ENCODE peak calls at places on chromosomes 5 and 9, in ten cellular contexts. One of them, this sample, is unnamed.

GRCh38 chr9:97991818-97992217 is 8.7 kb downstream of the ANP32B start:
- DNase-seq in tibial nerve: no peak
- DNase-seq in IMR-90: no peak
- DNase-seq in upper lobe of right lung: no peak
- DNase-seq in fibroblast of mammary gland: no peak
- DNase-seq in left ventricle myocardium inferior: no peak
- DNase-seq in CD4-positive, alpha-beta T cell: no peak
- DNase-seq in A549: no peak
- DNase-seq in activated B cell treated with CpG ODN at 0.5 μM for 24 hours: no peak
- DNase-seq in epithelial cell of esophagus: no peak
- DNase-seq in this sample: no peak

GRCh38 chr5:98517967-98518366 is 255.5 kb upstream of the RGMB start:
- DNase-seq in activated B cell treated with CpG ODN at 0.5 μM for 24 hours: no peak
- DNase-seq in fibroblast of mammary gland: no peak
- DNase-seq in left ventricle myocardium inferior: no peak
- DNase-seq in A549: no peak
- DNase-seq in IMR-90: no peak
- DNase-seq in upper lobe of right lung: no peak
- DNase-seq in CD4-positive, alpha-beta T cell: no peak
- DNase-seq in epithelial cell of esophagus: no peak
- DNase-seq in tibial nerve: no peak
- DNase-seq in this sample: no peak

GRCh38 chr5:126742425-126742824 is 34.5 kb upstream of the LMNB1 start:
- DNase-seq in activated B cell treated with CpG ODN at 0.5 μM for 24 hours: no peak
- DNase-seq in CD4-positive, alpha-beta T cell: no peak
- DNase-seq in epithelial cell of esophagus: no peak
- DNase-seq in upper lobe of right lung: no peak
- DNase-seq in A549: no peak
- DNase-seq in fibroblast of mammary gland: no peak
- DNase-seq in left ventricle myocardium inferior: no peak
- DNase-seq in IMR-90: no peak
- DNase-seq in tibial nerve: no peak
- DNase-seq in this sample: no peak

GRCh38 chr9:113310538-113310937 is 7.4 kb upstream of the RNF183 start:
- DNase-seq in CD4-positive, alpha-beta T cell: no peak
- DNase-seq in A549: no peak
- DNase-seq in left ventricle myocardium inferior: peak; percentile 19
- DNase-seq in epithelial cell of esophagus: no peak
- DNase-seq in activated B cell treated with CpG ODN at 0.5 μM for 24 hours: no peak
- DNase-seq in IMR-90: no peak
- DNase-seq in fibroblast of mammary gland: no peak
- DNase-seq in tibial nerve: no peak
- DNase-seq in upper lobe of right lung: no peak
- DNase-seq in this sample: no peak

GRCh38 chr5:2917093-2917492 is 165.6 kb upstream of the IRX2 start:
- DNase-seq in fibroblast of mammary gland: no peak
- DNase-seq in IMR-90: no peak
- DNase-seq in A549: no peak
- DNase-seq in left ventricle myocardium inferior: no peak
- DNase-seq in CD4-positive, alpha-beta T cell: no peak
- DNase-seq in tibial nerve: no peak
- DNase-seq in upper lobe of right lung: no peak
- DNase-seq in epithelial cell of esophagus: no peak
- DNase-seq in activated B cell treated with CpG ODN at 0.5 μM for 24 hours: no peak
- DNase-seq in this sample: peak; percentile 16

GRCh38 chr5:150656191-150657132 is 4.6 kb upstream of the MYOZ3 start:
- DNase-seq in activated B cell treated with CpG ODN at 0.5 μM for 24 hours: peak; percentile 84
- DNase-seq in IMR-90: no peak
- DNase-seq in epithelial cell of esophagus: peak; percentile 39
- DNase-seq in A549: peak; percentile 81
- DNase-seq in tibial nerve: no peak
- DNase-seq in left ventricle myocardium inferior: peak; percentile 77
- DNase-seq in upper lobe of right lung: peak; percentile 87
- DNase-seq in CD4-positive, alpha-beta T cell: peak; percentile 76
- DNase-seq in fibroblast of mammary gland: peak; percentile 38
- DNase-seq in this sample: peak; percentile 69

GRCh38 chr5:164958688-164959087 is 1453.3 kb downstream of the MAT2B start:
- DNase-seq in A549: no peak
- DNase-seq in CD4-positive, alpha-beta T cell: no peak
- DNase-seq in activated B cell treated with CpG ODN at 0.5 μM for 24 hours: no peak
- DNase-seq in upper lobe of right lung: no peak
- DNase-seq in epithelial cell of esophagus: no peak
- DNase-seq in IMR-90: no peak
- DNase-seq in tibial nerve: no peak
- DNase-seq in left ventricle myocardium inferior: no peak
- DNase-seq in fibroblast of mammary gland: peak; percentile 0
- DNase-seq in this sample: no peak

GRCh38 chr5:116759860-116760644 is 185.4 kb upstream of the SEMA6A start:
- DNase-seq in fibroblast of mammary gland: peak; percentile 20
- DNase-seq in epithelial cell of esophagus: no peak
- DNase-seq in activated B cell treated with CpG ODN at 0.5 μM for 24 hours: no peak
- DNase-seq in CD4-positive, alpha-beta T cell: no peak
- DNase-seq in left ventricle myocardium inferior: no peak
- DNase-seq in upper lobe of right lung: no peak
- DNase-seq in A549: no peak
- DNase-seq in tibial nerve: no peak
- DNase-seq in IMR-90: no peak
- DNase-seq in this sample: no peak

GRCh38 chr9:35908484-35909125 is 685 bp upstream of the SPAAR start:
- DNase-seq in A549: no peak
- DNase-seq in epithelial cell of esophagus: no peak
- DNase-seq in fibroblast of mammary gland: no peak
- DNase-seq in left ventricle myocardium inferior: peak; percentile 59
- DNase-seq in activated B cell treated with CpG ODN at 0.5 μM for 24 hours: no peak
- DNase-seq in CD4-positive, alpha-beta T cell: no peak
- DNase-seq in tibial nerve: peak; percentile 36
- DNase-seq in IMR-90: peak; percentile 66
- DNase-seq in upper lobe of right lung: no peak
- DNase-seq in this sample: no peak

GRCh38 chr5:35773936-35774335 is 82.8 kb upstream of the IL7R start:
- DNase-seq in activated B cell treated with CpG ODN at 0.5 μM for 24 hours: no peak
- DNase-seq in left ventricle myocardium inferior: no peak
- DNase-seq in tibial nerve: no peak
- DNase-seq in IMR-90: peak; percentile 64
- DNase-seq in epithelial cell of esophagus: peak; percentile 63
- DNase-seq in A549: no peak
- DNase-seq in upper lobe of right lung: no peak
- DNase-seq in fibroblast of mammary gland: peak; percentile 93
- DNase-seq in CD4-positive, alpha-beta T cell: no peak
- DNase-seq in this sample: no peak

GRCh38 chr9:129491486-129491855 is 129.4 kb downstream of the C9orf50 start:
- DNase-seq in left ventricle myocardium inferior: peak; percentile 74
- DNase-seq in fibroblast of mammary gland: peak; percentile 50
- DNase-seq in activated B cell treated with CpG ODN at 0.5 μM for 24 hours: no peak
- DNase-seq in tibial nerve: no peak
- DNase-seq in IMR-90: no peak
- DNase-seq in epithelial cell of esophagus: no peak
- DNase-seq in upper lobe of right lung: peak; percentile 83
- DNase-seq in A549: no peak
- DNase-seq in CD4-positive, alpha-beta T cell: no peak
- DNase-seq in this sample: no peak

GRCh38 chr5:83285661-83286398 is 185.7 kb upstream of the VCAN start:
- DNase-seq in CD4-positive, alpha-beta T cell: no peak
- DNase-seq in activated B cell treated with CpG ODN at 0.5 μM for 24 hours: no peak
- DNase-seq in tibial nerve: no peak
- DNase-seq in epithelial cell of esophagus: no peak
- DNase-seq in upper lobe of right lung: no peak
- DNase-seq in A549: no peak
- DNase-seq in IMR-90: no peak
- DNase-seq in fibroblast of mammary gland: no peak
- DNase-seq in left ventricle myocardium inferior: no peak
- DNase-seq in this sample: no peak

GRCh38 chr9:134570151-134570621 is 71.4 kb upstream of the COL5A1 start:
- DNase-seq in epithelial cell of esophagus: no peak
- DNase-seq in left ventricle myocardium inferior: peak; percentile 10
- DNase-seq in A549: no peak
- DNase-seq in tibial nerve: no peak
- DNase-seq in CD4-positive, alpha-beta T cell: no peak
- DNase-seq in fibroblast of mammary gland: no peak
- DNase-seq in upper lobe of right lung: peak; percentile 38
- DNase-seq in activated B cell treated with CpG ODN at 0.5 μM for 24 hours: peak; percentile 15
- DNase-seq in IMR-90: no peak
- DNase-seq in this sample: no peak

GRCh38 chr5:31990701-31991110 is 183.4 kb downstream of the GOLPH3 start:
- DNase-seq in fibroblast of mammary gland: no peak
- DNase-seq in IMR-90: no peak
- DNase-seq in tibial nerve: no peak
- DNase-seq in epithelial cell of esophagus: peak; percentile 90
- DNase-seq in left ventricle myocardium inferior: no peak
- DNase-seq in activated B cell treated with CpG ODN at 0.5 μM for 24 hours: no peak
- DNase-seq in A549: peak; percentile 27
- DNase-seq in upper lobe of right lung: no peak
- DNase-seq in CD4-positive, alpha-beta T cell: no peak
- DNase-seq in this sample: no peak

GRCh38 chr9:33294670-33295432 is 4.5 kb downstream of the NFX1 start:
- DNase-seq in epithelial cell of esophagus: no peak
- DNase-seq in left ventricle myocardium inferior: no peak
- DNase-seq in tibial nerve: no peak
- DNase-seq in CD4-positive, alpha-beta T cell: no peak
- DNase-seq in A549: no peak
- DNase-seq in IMR-90: no peak
- DNase-seq in fibroblast of mammary gland: no peak
- DNase-seq in activated B cell treated with CpG ODN at 0.5 μM for 24 hours: no peak
- DNase-seq in upper lobe of right lung: no peak
- DNase-seq in this sample: no peak

GRCh38 chr5:139637438-139638089 is 10.6 kb upstream of the CXXC5 start:
- DNase-seq in activated B cell treated with CpG ODN at 0.5 μM for 24 hours: peak; percentile 72
- DNase-seq in upper lobe of right lung: peak; percentile 92
- DNase-seq in epithelial cell of esophagus: peak; percentile 52
- DNase-seq in IMR-90: peak; percentile 74
- DNase-seq in CD4-positive, alpha-beta T cell: no peak
- DNase-seq in left ventricle myocardium inferior: peak; percentile 89
- DNase-seq in fibroblast of mammary gland: peak; percentile 74
- DNase-seq in A549: no peak
- DNase-seq in tibial nerve: peak; percentile 80
- DNase-seq in this sample: peak; percentile 71

DNA sequence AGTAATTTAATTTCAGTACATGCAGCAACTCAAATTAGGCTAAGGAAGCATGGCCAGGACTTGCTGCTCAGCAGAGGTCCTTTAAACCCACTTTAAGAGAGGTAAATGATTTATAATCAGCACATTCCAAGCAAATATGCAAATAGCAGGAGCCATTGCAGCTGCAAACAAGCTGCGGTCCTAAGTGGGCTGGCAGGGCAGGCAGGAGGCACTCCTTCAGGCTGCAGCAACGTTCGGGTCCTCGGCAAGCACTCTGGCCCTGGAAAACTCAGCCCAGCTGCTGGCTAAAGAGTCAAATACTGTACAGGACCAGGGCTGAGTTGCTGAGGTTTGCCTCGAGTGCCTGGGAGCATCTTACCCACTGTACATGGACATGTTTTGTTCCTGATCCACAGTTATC is 126.9 kb downstream of the FSTL4 start:
- DNase-seq in upper lobe of right lung: peak; percentile 75
- DNase-seq in activated B cell treated with CpG ODN at 0.5 μM for 24 hours: no peak
- DNase-seq in CD4-positive, alpha-beta T cell: no peak
- DNase-seq in fibroblast of mammary gland: no peak
- DNase-seq in IMR-90: no peak
- DNase-seq in A549: no peak
- DNase-seq in left ventricle myocardium inferior: no peak
- DNase-seq in tibial nerve: no peak
- DNase-seq in epithelial cell of esophagus: no peak
- DNase-seq in this sample: no peak
- TF ChIP-seq CTCF in upper lobe of right lung: no peak
- TF ChIP-seq CTCF in activated B cell treated with CpG ODN at 0.5 μM for 24 hours: no peak
- TF ChIP-seq CTCF in CD4-positive, alpha-beta T cell: no peak
- TF ChIP-seq CTCF in fibroblast of mammary gland: no peak
- TF ChIP-seq CTCF in IMR-90: no peak
- TF ChIP-seq CTCF in A549: no peak
- TF ChIP-seq CTCF in left ventricle myocardium inferior: no peak
- TF ChIP-seq CTCF in tibial nerve: no peak
- TF ChIP-seq CTCF in epithelial cell of esophagus: no peak
- TF ChIP-seq CTCF in this sample: no peak

DNA sequence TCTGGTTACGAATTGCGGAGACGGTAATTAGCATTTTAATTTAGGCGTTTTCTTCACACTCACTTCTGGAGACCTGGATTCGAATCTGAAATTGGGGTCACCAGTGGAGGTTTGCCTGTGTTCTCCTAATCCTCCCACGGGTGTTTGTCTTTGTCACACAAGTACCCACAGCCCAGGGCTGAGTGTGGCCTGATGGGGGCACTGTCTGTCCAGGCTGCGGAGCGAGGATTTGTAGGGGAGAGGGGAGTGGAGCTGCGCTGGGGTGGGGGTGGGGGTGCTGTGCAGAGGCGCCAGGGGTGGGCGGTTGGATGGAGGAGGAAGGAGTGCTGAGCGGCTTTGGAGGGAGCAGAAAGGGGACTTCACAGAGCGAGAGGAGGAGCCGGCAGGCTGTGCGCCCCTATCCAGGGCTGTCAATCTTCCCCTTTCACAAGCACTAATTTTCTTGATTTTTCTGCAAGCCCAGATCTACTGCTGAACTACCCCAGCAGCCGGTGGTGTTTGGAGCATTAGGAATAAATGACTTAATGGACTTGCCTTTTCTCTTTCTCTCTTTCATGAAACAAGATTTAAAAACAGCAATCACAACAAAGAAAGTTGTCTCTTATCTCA is 53.1 kb downstream of the TSPAN17 start:
- DNase-seq in left ventricle myocardium inferior: no peak
- DNase-seq in IMR-90: no peak
- DNase-seq in CD4-positive, alpha-beta T cell: no peak
- DNase-seq in activated B cell treated with CpG ODN at 0.5 μM for 24 hours: no peak
- DNase-seq in tibial nerve: no peak
- DNase-seq in upper lobe of right lung: no peak
- DNase-seq in fibroblast of mammary gland: no peak
- DNase-seq in epithelial cell of esophagus: peak; percentile 12
- DNase-seq in A549: peak; percentile 34
- DNase-seq in this sample: no peak
- TF ChIP-seq CTCF in left ventricle myocardium inferior: peak; percentile 37
- TF ChIP-seq CTCF in IMR-90: peak; percentile 19
- TF ChIP-seq CTCF in CD4-positive, alpha-beta T cell: no peak
- TF ChIP-seq CTCF in activated B cell treated with CpG ODN at 0.5 μM for 24 hours: no peak
- TF ChIP-seq CTCF in tibial nerve: no peak
- TF ChIP-seq CTCF in upper lobe of right lung: peak; percentile 15
- TF ChIP-seq CTCF in fibroblast of mammary gland: peak; percentile 38
- TF ChIP-seq CTCF in epithelial cell of esophagus: no peak
- TF ChIP-seq CTCF in A549: peak; percentile 51
- TF ChIP-seq CTCF in this sample: no peak

DNA sequence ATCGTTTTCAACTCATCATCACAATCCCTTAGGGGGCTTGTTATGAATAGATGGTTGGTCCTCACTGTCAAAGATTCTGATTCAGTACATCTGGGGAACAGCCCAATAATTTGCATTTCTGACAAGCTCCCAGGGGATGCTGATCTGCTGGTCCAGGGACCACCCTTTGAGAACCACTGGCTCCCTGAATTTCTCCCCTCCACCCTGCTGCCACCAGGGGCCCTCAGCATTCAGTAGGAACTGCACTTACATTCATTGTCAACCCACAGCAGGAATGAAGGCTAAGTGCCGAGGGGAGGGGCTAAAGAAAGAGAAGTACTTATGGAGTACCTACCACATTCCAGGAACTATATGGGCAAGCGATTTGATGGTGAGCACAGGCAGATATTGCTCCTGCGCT is 85.9 kb downstream of the BOD1 start:
- DNase-seq in activated B cell treated with CpG ODN at 0.5 μM for 24 hours: no peak
- DNase-seq in upper lobe of right lung: no peak
- DNase-seq in left ventricle myocardium inferior: no peak
- DNase-seq in tibial nerve: no peak
- DNase-seq in CD4-positive, alpha-beta T cell: no peak
- DNase-seq in fibroblast of mammary gland: no peak
- DNase-seq in epithelial cell of esophagus: peak; percentile 11
- DNase-seq in IMR-90: no peak
- DNase-seq in A549: peak; percentile 17
- DNase-seq in this sample: no peak
- TF ChIP-seq CTCF in activated B cell treated with CpG ODN at 0.5 μM for 24 hours: no peak
- TF ChIP-seq CTCF in upper lobe of right lung: no peak
- TF ChIP-seq CTCF in left ventricle myocardium inferior: no peak
- TF ChIP-seq CTCF in tibial nerve: no peak
- TF ChIP-seq CTCF in CD4-positive, alpha-beta T cell: no peak
- TF ChIP-seq CTCF in fibroblast of mammary gland: peak; percentile 4
- TF ChIP-seq CTCF in epithelial cell of esophagus: no peak
- TF ChIP-seq CTCF in IMR-90: no peak
- TF ChIP-seq CTCF in A549: no peak
- TF ChIP-seq CTCF in this sample: no peak

GRCh38 chr5:52811067-52811749 is 23.5 kb downstream of the ITGA1 start:
- DNase-seq in A549: no peak
- DNase-seq in upper lobe of right lung: no peak
- DNase-seq in tibial nerve: no peak
- DNase-seq in IMR-90: peak; percentile 77
- DNase-seq in epithelial cell of esophagus: peak; percentile 84
- DNase-seq in CD4-positive, alpha-beta T cell: no peak
- DNase-seq in left ventricle myocardium inferior: no peak
- DNase-seq in fibroblast of mammary gland: peak; percentile 78
- DNase-seq in activated B cell treated with CpG ODN at 0.5 μM for 24 hours: no peak
- DNase-seq in this sample: no peak
- TF ChIP-seq CTCF in A549: no peak
- TF ChIP-seq CTCF in upper lobe of right lung: no peak
- TF ChIP-seq CTCF in tibial nerve: no peak
- TF ChIP-seq CTCF in IMR-90: no peak
- TF ChIP-seq CTCF in epithelial cell of esophagus: no peak
- TF ChIP-seq CTCF in CD4-positive, alpha-beta T cell: no peak
- TF ChIP-seq CTCF in left ventricle myocardium inferior: no peak
- TF ChIP-seq CTCF in fibroblast of mammary gland: no peak
- TF ChIP-seq CTCF in activated B cell treated with CpG ODN at 0.5 μM for 24 hours: no peak
- TF ChIP-seq CTCF in this sample: no peak

This sample was measured in mesothelial cell of epicardium.